ENCODE peak calls at places on chromosomes 7 and 10, in six cellular contexts. P is stimulated activated CD4-positive, alpha-beta T cell treated with anti-CD3 and anti-CD28 coated beads, Interleukin-4, amount 100 ng/mL, for 48 hours; J is stimulated activated CD8-positive, alpha-beta memory T cell treated with anti-CD3 and anti-CD28 coated beads, Interleukin-2, amount 100 ng/mL, for 48 hours; W is activated naive CD4-positive, alpha-beta T cell; O is mesothelial cell of epicardium; Q is activated naive CD8-positive, alpha-beta T cell treated with anti-CD3 and anti-CD28 coated beads, Interleukin-2, amount 50 U/mL, for 24 hours. B is an unnamed sample.

GRCh38 chr10:97731346-97732051 is 5.4 kb upstream of the ZFYVE27 start:
- DNase-seq in Q (peak), J (no peak), P (no peak), O (no peak), W (peak), B (no peak)

GRCh38 chr10:80855348-80855971 is 317.8 kb downstream of the SH2D4B start:
- DNase-seq in P (no peak), W (no peak), O (no peak), Q (no peak), J (no peak), B (no peak)

GRCh38 chr10:61757001-61757400 is 94.3 kb downstream of the CABCOCO1 start:
- DNase-seq in J (no peak), W (no peak), P (no peak), Q (no peak), O (no peak), B (no peak)

GRCh38 chr7:55535637-55536016 is 36.7 kb downstream of the VOPP1 start:
- DNase-seq in P (no peak), J (no peak), W (no peak), O (no peak), Q (no peak), B (no peak)

GRCh38 chr10:132396495-132397035 is 435 bp upstream of the PWWP2B start:
- DNase-seq in W (peak), Q (peak), J (peak), O (no peak), P (no peak), B (no peak)

GRCh38 chr7:131108212-131108980 is 219.3 kb upstream of the MKLN1 start:
- DNase-seq in P (no peak), J (no peak), W (no peak), Q (no peak), O (no peak), B (no peak)

GRCh38 chr7:151272410-151272809 is 23.9 kb upstream of the SMARCD3 start:
- DNase-seq in Q (no peak), J (no peak), P (no peak), O (no peak), W (no peak), B (no peak)

GRCh38 chr10:97888641-97889262 is 39.1 kb downstream of the GOLGA7B start:
- DNase-seq in P (no peak), W (no peak), J (no peak), Q (peak), O (no peak), B (no peak)

GRCh38 chr10:95121904-95122303 is 52.6 kb upstream of the CYP2C8 start:
- DNase-seq in W (no peak), J (no peak), Q (no peak), P (no peak), O (no peak), B (no peak)

GRCh38 chr10:102781921-102782542 is 38.3 kb downstream of the WBP1L start:
- DNase-seq in P (no peak), O (no peak), Q (no peak), J (no peak), W (no peak), B (no peak)

GRCh38 chr7:107563072-107563760 is 504 bp downstream of the COG5 start:
- DNase-seq in O (no peak), W (no peak), J (no peak), Q (no peak), P (no peak), B (no peak)

GRCh38 chr7:28455486-28455885 is 43.2 kb downstream of the CREB5 start:
- DNase-seq in Q (no peak), O (no peak), W (no peak), P (no peak), J (no peak), B (no peak)

GRCh38 chr10:80468002-80468401 is 13.9 kb downstream of the TSPAN14 start:
- DNase-seq in W (peak), P (no peak), Q (peak), J (peak), O (no peak), B (no peak)

GRCh38 chr7:70154521-70155180 is 556.4 kb downstream of the AUTS2 start:
- DNase-seq in W (no peak), P (no peak), J (no peak), Q (no peak), O (no peak), B (no peak)

GRCh38 chr10:97169911-97170693 is 15.7 kb downstream of the SLIT1 start:
- DNase-seq in O (no peak), W (no peak), Q (no peak), J (no peak), P (no peak), B (no peak)

GRCh38 chr10:35200487-35200886 is 73.8 kb downstream of the CREM start:
- DNase-seq in P (no peak), Q (no peak), O (no peak), W (no peak), J (no peak), B (no peak)

GRCh38 chr10:794382-794956 is 105.0 kb upstream of the DIP2C start:
- DNase-seq in P (no peak), J (no peak), Q (no peak), W (no peak), O (no peak), B (no peak)

GRCh38 chr10:88095291-88095721 is 231.9 kb downstream of the PTEN start:
- DNase-seq in W (no peak), P (no peak), J (no peak), Q (no peak), O (no peak), B (no peak)

GRCh38 chr7:29177963-29178612 is 16.5 kb upstream of the CHN2 start:
- DNase-seq in J (no peak), W (no peak), Q (peak), P (no peak), O (no peak), B (peak)

GRCh38 chr7:75716992-75717626 is 21.6 kb downstream of the HIP1 start:
- DNase-seq in O (no peak), W (no peak), Q (no peak), P (no peak), J (no peak), B (no peak)

GRCh38 chr10:17669185-17669872 is 25.4 kb downstream of the STAM start:
- DNase-seq in O (no peak), Q (peak), J (peak), P (no peak), W (no peak), B (no peak)

GRCh38 chr7:85094046-85094720 is 92.7 kb downstream of the SEMA3D start:
- DNase-seq in J (no peak), O (no peak), P (no peak), W (no peak), Q (no peak), B (no peak)

GRCh38 chr10:86786368-86786767 is 29.9 kb downstream of the BMPR1A start:
- DNase-seq in P (no peak), J (no peak), Q (no peak), W (no peak), O (no peak), B (no peak)

GRCh38 chr10:38007551-38007950 is 2.9 kb upstream of the ZNF33A start:
- DNase-seq in J (no peak), P (no peak), O (no peak), Q (no peak), W (no peak), B (no peak)